ENCODE peak calls at places on chromosome 22, in six cellular contexts. I is AG08395, Q is H4, O is amygdala, E is H7, N is NCI-H2029 treated with DMSO at 0.1 percent for 48 hours. T is an unnamed sample.

GRCh38 chr22:43464809-43465208 is 53.0 kb downstream of the MPPED1 start:
- DNase-seq in I (no peak), Q (no peak), O (no peak), E (no peak), N (no peak), T (no peak)

GRCh38 chr22:28883917-28884753 is 763 bp downstream of the ZNRF3 start:
- DNase-seq in I (peak; percentile 29), Q (no peak), O (no peak), E (peak; percentile 86), N (no peak), T (peak; percentile 66)

GRCh38 chr22:33605686-33606085 is 314.6 kb downstream of the LARGE1 start:
- DNase-seq in I (no peak), Q (no peak), O (no peak), E (no peak), N (no peak), T (no peak)

GRCh38 chr22:47005506-47006408 is 243.3 kb downstream of the TBC1D22A start:
- DNase-seq in I (no peak), Q (no peak), O (no peak), E (no peak), N (no peak), T (no peak)

GRCh38 chr22:23183107-23183698 is 2.9 kb downstream of the BCR start:
- DNase-seq in I (peak; percentile 54), Q (peak; percentile 27), O (peak; percentile 68), E (peak; percentile 89), N (peak; percentile 35), T (peak; percentile 79)

GRCh38 chr22:28186641-28187040 is 267.6 kb upstream of the PITPNB start:
- DNase-seq in I (no peak), Q (no peak), O (no peak), E (no peak), N (no peak), T (no peak)

GRCh38 chr22:40008726-40009125 is 14.0 kb downstream of the FAM83F start:
- DNase-seq in I (peak; percentile 24), Q (no peak), O (no peak), E (peak; percentile 65), N (no peak), T (no peak)

GRCh38 chr22:42366815-42367581 is 65.2 kb downstream of the NFAM1 start:
- DNase-seq in I (no peak), Q (no peak), O (no peak), E (no peak), N (no peak), T (no peak)

GRCh38 chr22:23077627-23078461 is 7.5 kb downstream of the GNAZ start:
- DNase-seq in I (no peak), Q (no peak), O (no peak), E (peak; percentile 51), N (no peak), T (no peak)

GRCh38 chr22:39097098-39098020 is at the start of gene APOBEC3H:
- DNase-seq in I (no peak), Q (peak; percentile 43), O (no peak), E (peak; percentile 42), N (no peak), T (no peak)

T was measured in H9.